ENCODE peak calls at places on chromosomes 3 and 15, in seven cellular contexts. E is H1, D is GM23338, J is breast epithelium, F is HCT116, P is prostate gland, W is stomach. S is an unnamed sample.

GRCh38 chr3:50375200-50375931 is 16.0 kb upstream of the TMEM115 start:
- DNase-seq in W (no peak), E (no peak), J (no peak), F (no peak), D (peak; percentile 65), P (no peak), S (no peak)

GRCh38 chr15:46652256-46652655 is 1017.4 kb downstream of the SQOR start:
- DNase-seq in W (no peak), J (no peak), E (no peak), F (no peak), P (no peak), D (no peak), S (no peak)

GRCh38 chr3:173976281-173976680 is 578.7 kb downstream of the NLGN1 start:
- DNase-seq in J (no peak), W (no peak), D (no peak), F (no peak), P (no peak), E (no peak), S (no peak)

GRCh38 chr3:97579365-97579764 is 185.2 kb upstream of the ARL6 start:
- DNase-seq in P (no peak), F (no peak), W (no peak), J (no peak), D (no peak), E (no peak), S (no peak)

GRCh38 chr15:44489464-44489863 is 47.5 kb upstream of the EIF3J start:
- DNase-seq in D (no peak), F (peak; percentile 33), P (no peak), J (no peak), E (no peak), W (no peak), S (no peak)

GRCh38 chr15:32641517-32642059 is at the start of gene SCG5:
- DNase-seq in W (no peak), P (no peak), D (peak; percentile 96), J (no peak), F (no peak), E (peak; percentile 67), S (peak; percentile 38)

GRCh38 chr3:98855811-98856400 is 45.6 kb downstream of the DCBLD2 start:
- DNase-seq in E (no peak), F (no peak), J (no peak), W (no peak), D (no peak), P (no peak), S (no peak)

GRCh38 chr3:66386011-66386924 is 114.6 kb downstream of the LRIG1 start:
- DNase-seq in F (no peak), D (no peak), J (no peak), E (no peak), W (no peak), P (no peak), S (no peak)

GRCh38 chr15:95327661-95328060 is 1002.8 kb upstream of the NR2F2 start:
- DNase-seq in W (no peak), P (no peak), E (no peak), F (no peak), D (peak; percentile 26), J (no peak), S (no peak)

GRCh38 chr3:13825821-13826220 is 54.0 kb downstream of the WNT7A start:
- DNase-seq in J (no peak), E (no peak), P (no peak), F (no peak), D (no peak), W (no peak), S (no peak)

GRCh38 chr15:71752604-71753289 is 57.6 kb upstream of the NR2E3 start:
- DNase-seq in E (no peak), D (peak; percentile 70), P (peak; percentile 47), F (peak; percentile 65), J (no peak), W (no peak), S (peak; percentile 84)

GRCh38 chr3:100225193-100225592 is 35.6 kb upstream of the TBC1D23 start:
- DNase-seq in W (no peak), E (no peak), J (no peak), P (no peak), F (no peak), D (no peak), S (no peak)

GRCh38 chr15:63037996-63038720 is 4.4 kb upstream of the TPM1 start:
- DNase-seq in D (no peak), F (no peak), E (no peak), P (no peak), J (no peak), W (no peak), S (no peak)

GRCh38 chr15:62957130-62957529 is 85.4 kb upstream of the TPM1 start:
- DNase-seq in D (no peak), J (no peak), E (no peak), F (no peak), P (no peak), W (no peak), S (no peak)

GRCh38 chr3:160756907-160757623 is 1.0 kb downstream of the PPM1L start:
- DNase-seq in J (no peak), E (no peak), D (peak; percentile 62), P (no peak), W (peak; percentile 32), F (no peak), S (peak; percentile 13)

GRCh38 chr3:47503033-47503432 is 10.5 kb downstream of the ELP6 start:
- DNase-seq in D (no peak), P (no peak), J (no peak), E (no peak), F (no peak), W (no peak), S (no peak)

GRCh38 chr3:118126751-118127150 is 907.9 kb downstream of the IGSF11 start:
- DNase-seq in P (no peak), W (no peak), F (no peak), D (no peak), J (no peak), E (no peak), S (no peak)

GRCh38 chr3:126731044-126731443 is 27.0 kb downstream of the CHCHD6 start:
- DNase-seq in P (no peak), J (no peak), W (no peak), F (no peak), D (no peak), E (no peak), S (no peak)

DNA sequence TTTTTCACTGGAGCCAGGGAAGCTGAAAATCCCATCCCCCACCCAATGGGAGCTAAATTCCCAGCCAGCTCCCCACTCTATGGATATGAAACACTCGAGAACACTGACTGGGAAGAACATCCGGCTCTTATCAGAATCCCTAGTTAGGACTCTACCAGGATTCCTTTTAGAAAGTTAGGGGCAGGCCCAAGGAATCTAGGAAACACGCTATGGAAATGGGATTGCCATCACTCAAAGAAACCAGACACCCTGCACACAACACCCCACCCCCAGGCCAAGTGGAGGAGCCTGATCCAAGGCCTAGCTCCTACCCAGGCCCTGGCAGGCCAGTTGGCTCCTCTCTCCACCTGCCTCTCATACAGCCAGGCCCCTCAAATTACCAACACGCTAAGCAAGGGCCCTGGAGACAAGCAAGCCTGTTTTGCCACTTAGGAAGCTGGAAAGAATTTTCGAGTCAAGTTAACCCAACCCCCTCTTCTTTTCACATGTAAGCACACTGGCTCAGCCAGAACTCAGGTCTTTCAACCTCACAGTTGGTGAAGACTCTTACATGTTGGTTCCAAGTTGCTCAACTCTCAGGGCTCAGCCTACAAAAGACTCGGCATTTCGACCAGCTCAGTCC is 75.5 kb downstream of the RBPMS2 start:
- DNase-seq in W (peak; percentile 30), J (no peak), P (peak; percentile 51), F (no peak), D (peak; percentile 90), E (peak; percentile 66), S (no peak)
- TF ChIP-seq POLR2AphosphoS5 in W (no peak), J (no peak), P (peak; percentile 36), F (no peak), D (peak; percentile 53), E (peak; percentile 91), S (no peak)

GRCh38 chr3:29176501-29176900 is 104.4 kb upstream of the RBMS3 start:
- DNase-seq in E (no peak), F (no peak), W (no peak), J (no peak), D (peak; percentile 48), P (no peak), S (no peak)
- H3K27me3 ChIP-seq in E (no peaks in the 10 kb centered on the region), F (no peaks in the 10 kb centered on the region), W (no peaks in the 10 kb centered on the region), J (no peaks in the 10 kb centered on the region), D (no peaks in the 10 kb centered on the region), P (no peaks in the 10 kb centered on the region), S (no peaks in the 10 kb centered on the region)

GRCh38 chr3:70885636-70886035 is 573.2 kb upstream of the MDFIC2 start:
- DNase-seq in W (no peak), D (peak; percentile 18), F (no peak), P (no peak), J (no peak), E (no peak), S (no peak)

GRCh38 chr3:70889162-70890045 is 577.0 kb upstream of the MDFIC2 start:
- DNase-seq in J (no peak), D (no peak), E (no peak), W (no peak), P (no peak), F (no peak), S (no peak)

DNA sequence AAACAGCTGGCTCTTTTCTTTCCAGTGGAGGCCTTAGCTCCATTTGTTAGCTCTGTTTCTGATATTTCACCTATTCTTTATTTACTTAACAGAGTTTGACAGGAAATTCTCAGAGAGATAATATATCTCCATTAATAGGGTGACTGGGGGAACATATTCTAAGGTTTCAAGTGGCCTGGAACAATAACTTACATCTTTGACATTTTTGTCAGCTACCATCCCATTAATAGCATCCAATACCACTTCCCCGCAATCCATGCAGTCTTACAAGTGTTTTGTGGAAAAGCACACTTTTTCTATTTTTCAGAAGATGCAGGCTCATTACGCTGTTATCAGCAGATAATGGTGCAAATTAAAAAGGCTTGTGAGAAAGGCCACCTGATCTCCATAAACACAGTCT is 577.6 kb upstream of the MDFIC2 start:
- DNase-seq in J (no peak), E (no peak), F (no peak), D (no peak), W (no peak), P (no peak), S (no peak)
- TF ChIP-seq POLR2AphosphoS5 in J (no peak), E (no peak), F (no peak), D (no peak), W (no peak), P (no peak), S (no peak)

GRCh38 chr3:123378409-123378915 is 70.4 kb downstream of the ADCY5 start:
- DNase-seq in P (no peak), W (no peak), E (no peak), F (no peak), D (no peak), J (peak; percentile 31), S (no peak)
- H3K27me3 ChIP-seq in P (no peaks in the 10 kb centered on the region), W (no peaks in the 10 kb centered on the region), E (no peaks in the 10 kb centered on the region), F (no peaks in the 10 kb centered on the region), D (no peaks in the 10 kb centered on the region), J (no peaks in the 10 kb centered on the region), S (no peaks in the 10 kb centered on the region)

S was measured in transverse colon.